ENCODE peak calls at places on chromosomes 12 and 14, in nine cellular contexts. One of them, this sample, is unnamed.

GRCh38 chr14:32934891-32935633 is 3.6 kb upstream of the NPAS3 start:
- DNase-seq in CD8-positive, alpha-beta T cell: no peak
- DNase-seq in cardiac muscle cell: peak; percentile 40
- DNase-seq in body of pancreas: no peak
- DNase-seq in BE2C: no peak
- DNase-seq in MM.1S: no peak
- DNase-seq in pancreas: no peak
- DNase-seq in uterus: peak; percentile 20
- DNase-seq in tibial nerve: no peak
- DNase-seq in this sample: no peak

GRCh38 chr12:121295746-121296617 is 527 bp downstream of the CAMKK2 start:
- DNase-seq in tibial nerve: no peak
- DNase-seq in CD8-positive, alpha-beta T cell: no peak
- DNase-seq in BE2C: no peak
- DNase-seq in uterus: no peak
- DNase-seq in cardiac muscle cell: peak; percentile 21
- DNase-seq in body of pancreas: peak; percentile 48
- DNase-seq in MM.1S: peak; percentile 6
- DNase-seq in pancreas: peak; percentile 63
- DNase-seq in this sample: no peak

GRCh38 chr14:68449565-68450295 is 343.1 kb downstream of the ZFP36L1 start:
- DNase-seq in CD8-positive, alpha-beta T cell: no peak
- DNase-seq in cardiac muscle cell: no peak
- DNase-seq in body of pancreas: no peak
- DNase-seq in uterus: no peak
- DNase-seq in pancreas: no peak
- DNase-seq in BE2C: no peak
- DNase-seq in MM.1S: no peak
- DNase-seq in tibial nerve: no peak
- DNase-seq in this sample: no peak

GRCh38 chr14:105398726-105399440 is 545 bp downstream of the TEX22 start:
- DNase-seq in pancreas: peak; percentile 36
- DNase-seq in BE2C: peak; percentile 80
- DNase-seq in CD8-positive, alpha-beta T cell: no peak
- DNase-seq in MM.1S: no peak
- DNase-seq in cardiac muscle cell: peak; percentile 54
- DNase-seq in body of pancreas: no peak
- DNase-seq in uterus: no peak
- DNase-seq in tibial nerve: no peak
- DNase-seq in this sample: no peak

GRCh38 chr12:88266851-88267360 is 124.8 kb downstream of the TMTC3 start:
- DNase-seq in cardiac muscle cell: no peak
- DNase-seq in CD8-positive, alpha-beta T cell: no peak
- DNase-seq in MM.1S: no peak
- DNase-seq in BE2C: no peak
- DNase-seq in body of pancreas: no peak
- DNase-seq in uterus: no peak
- DNase-seq in tibial nerve: no peak
- DNase-seq in pancreas: no peak
- DNase-seq in this sample: no peak

GRCh38 chr12:89051065-89051677 is 301.1 kb downstream of the DUSP6 start:
- DNase-seq in pancreas: no peak
- DNase-seq in uterus: no peak
- DNase-seq in cardiac muscle cell: peak; percentile 71
- DNase-seq in BE2C: peak; percentile 19
- DNase-seq in body of pancreas: peak; percentile 14
- DNase-seq in CD8-positive, alpha-beta T cell: no peak
- DNase-seq in MM.1S: peak; percentile 64
- DNase-seq in tibial nerve: peak; percentile 78
- DNase-seq in this sample: peak; percentile 24

GRCh38 chr12:105839629-105840127 is 299.1 kb downstream of the NUAK1 start:
- DNase-seq in pancreas: no peak
- DNase-seq in cardiac muscle cell: no peak
- DNase-seq in CD8-positive, alpha-beta T cell: no peak
- DNase-seq in MM.1S: no peak
- DNase-seq in BE2C: no peak
- DNase-seq in body of pancreas: no peak
- DNase-seq in uterus: no peak
- DNase-seq in tibial nerve: no peak
- DNase-seq in this sample: no peak

GRCh38 chr12:65779946-65780345 is 44.3 kb upstream of the HMGA2 start:
- DNase-seq in body of pancreas: no peak
- DNase-seq in BE2C: no peak
- DNase-seq in MM.1S: no peak
- DNase-seq in uterus: no peak
- DNase-seq in tibial nerve: no peak
- DNase-seq in CD8-positive, alpha-beta T cell: no peak
- DNase-seq in cardiac muscle cell: no peak
- DNase-seq in pancreas: no peak
- DNase-seq in this sample: no peak

GRCh38 chr14:89388853-89389252 is 28.2 kb downstream of the FOXN3 start:
- DNase-seq in MM.1S: no peak
- DNase-seq in cardiac muscle cell: no peak
- DNase-seq in BE2C: no peak
- DNase-seq in body of pancreas: no peak
- DNase-seq in CD8-positive, alpha-beta T cell: no peak
- DNase-seq in pancreas: no peak
- DNase-seq in tibial nerve: no peak
- DNase-seq in uterus: no peak
- DNase-seq in this sample: no peak

GRCh38 chr12:9943244-9943643 is 11.1 kb upstream of the CLEC2A start:
- DNase-seq in pancreas: no peak
- DNase-seq in CD8-positive, alpha-beta T cell: no peak
- DNase-seq in tibial nerve: no peak
- DNase-seq in MM.1S: no peak
- DNase-seq in uterus: no peak
- DNase-seq in BE2C: no peak
- DNase-seq in cardiac muscle cell: no peak
- DNase-seq in body of pancreas: no peak
- DNase-seq in this sample: no peak

GRCh38 chr12:25957898-25958253 is 606 bp upstream of the RASSF8 start:
- DNase-seq in cardiac muscle cell: no peak
- DNase-seq in body of pancreas: no peak
- DNase-seq in uterus: peak; percentile 42
- DNase-seq in tibial nerve: peak; percentile 32
- DNase-seq in MM.1S: peak; percentile 15
- DNase-seq in BE2C: no peak
- DNase-seq in pancreas: no peak
- DNase-seq in CD8-positive, alpha-beta T cell: no peak
- DNase-seq in this sample: no peak

GRCh38 chr12:51591020-51591901 is at the start of gene SCN8A:
- DNase-seq in MM.1S: peak; percentile 37
- DNase-seq in tibial nerve: no peak
- DNase-seq in body of pancreas: peak; percentile 31
- DNase-seq in CD8-positive, alpha-beta T cell: no peak
- DNase-seq in pancreas: peak; percentile 51
- DNase-seq in cardiac muscle cell: peak; percentile 86
- DNase-seq in uterus: no peak
- DNase-seq in BE2C: peak; percentile 92
- DNase-seq in this sample: peak; percentile 56

GRCh38 chr14:90760591-90761316 is 55.5 kb downstream of the TTC7B start:
- DNase-seq in uterus: no peak
- DNase-seq in tibial nerve: no peak
- DNase-seq in body of pancreas: no peak
- DNase-seq in BE2C: peak; percentile 43
- DNase-seq in MM.1S: no peak
- DNase-seq in cardiac muscle cell: peak; percentile 42
- DNase-seq in CD8-positive, alpha-beta T cell: no peak
- DNase-seq in pancreas: no peak
- DNase-seq in this sample: no peak

GRCh38 chr14:85590784-85591183 is 60.8 kb downstream of the FLRT2 start:
- DNase-seq in MM.1S: no peak
- DNase-seq in CD8-positive, alpha-beta T cell: no peak
- DNase-seq in body of pancreas: no peak
- DNase-seq in tibial nerve: no peak
- DNase-seq in pancreas: no peak
- DNase-seq in cardiac muscle cell: no peak
- DNase-seq in BE2C: no peak
- DNase-seq in uterus: no peak
- DNase-seq in this sample: no peak

GRCh38 chr14:102917469-102918211 is 4.8 kb upstream of the AMN start:
- DNase-seq in cardiac muscle cell: peak; percentile 75
- DNase-seq in CD8-positive, alpha-beta T cell: peak; percentile 46
- DNase-seq in body of pancreas: peak; percentile 42
- DNase-seq in uterus: no peak
- DNase-seq in pancreas: no peak
- DNase-seq in BE2C: peak; percentile 83
- DNase-seq in tibial nerve: peak; percentile 55
- DNase-seq in MM.1S: peak; percentile 13
- DNase-seq in this sample: peak; percentile 71

GRCh38 chr12:59452259-59452658 is 143.6 kb upstream of the SLC16A7 start:
- DNase-seq in pancreas: no peak
- DNase-seq in CD8-positive, alpha-beta T cell: no peak
- DNase-seq in cardiac muscle cell: no peak
- DNase-seq in body of pancreas: no peak
- DNase-seq in uterus: no peak
- DNase-seq in MM.1S: no peak
- DNase-seq in BE2C: no peak
- DNase-seq in tibial nerve: no peak
- DNase-seq in this sample: no peak

GRCh38 chr12:13405961-13406703 is 209.6 kb downstream of the EMP1 start:
- DNase-seq in body of pancreas: no peak
- DNase-seq in BE2C: no peak
- DNase-seq in CD8-positive, alpha-beta T cell: no peak
- DNase-seq in MM.1S: no peak
- DNase-seq in uterus: no peak
- DNase-seq in pancreas: no peak
- DNase-seq in cardiac muscle cell: no peak
- DNase-seq in tibial nerve: no peak
- DNase-seq in this sample: no peak
- TF ChIP-seq CTCF in body of pancreas: no peak
- TF ChIP-seq CTCF in BE2C: peak; percentile 12
- TF ChIP-seq CTCF in CD8-positive, alpha-beta T cell: no peak
- TF ChIP-seq CTCF in MM.1S: no peak
- TF ChIP-seq CTCF in uterus: no peak
- TF ChIP-seq CTCF in pancreas: no peak
- TF ChIP-seq CTCF in cardiac muscle cell: no peak
- TF ChIP-seq CTCF in tibial nerve: no peak
- TF ChIP-seq CTCF in this sample: no peak

DNA sequence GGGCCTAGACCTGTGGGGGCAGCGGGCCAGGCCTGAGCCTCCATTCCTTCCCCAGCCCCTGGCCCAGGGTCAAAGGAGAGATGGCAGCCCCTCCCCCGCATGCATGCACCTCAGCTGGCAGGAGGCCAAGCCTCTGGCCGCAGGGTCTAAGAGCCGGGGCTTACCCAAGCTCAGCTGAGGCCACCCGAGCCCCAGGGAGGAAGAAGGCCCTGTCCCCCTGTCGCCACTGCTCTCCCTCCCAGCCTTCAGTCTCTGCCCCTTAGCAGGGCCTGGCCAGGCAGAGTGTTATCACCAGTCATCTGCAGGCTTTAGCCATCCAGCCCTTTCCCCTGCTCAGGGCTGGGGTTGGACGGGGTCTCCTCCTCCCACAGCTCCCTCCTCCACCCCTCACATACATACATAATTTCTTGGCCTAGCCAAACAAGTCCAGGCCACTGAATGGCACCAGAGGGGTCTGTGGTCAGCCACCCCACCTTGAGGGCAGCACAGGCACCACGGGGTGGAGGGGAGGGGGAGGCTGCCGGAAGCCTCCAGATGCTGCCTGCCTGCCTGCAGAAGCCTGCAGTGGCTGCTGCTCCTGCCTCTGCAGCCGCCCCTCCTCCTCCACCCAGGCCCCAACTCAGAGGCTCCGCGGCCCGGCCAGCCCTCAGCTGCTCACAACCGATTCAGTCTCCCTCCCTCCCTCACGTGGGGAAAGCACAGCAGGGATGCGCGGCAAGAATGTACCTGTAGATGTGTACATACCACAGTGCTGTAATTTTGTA is 22.8 kb downstream of the RAB35 start:
- DNase-seq in body of pancreas: no peak
- DNase-seq in BE2C: peak; percentile 92
- DNase-seq in uterus: no peak
- DNase-seq in MM.1S: no peak
- DNase-seq in CD8-positive, alpha-beta T cell: no peak
- DNase-seq in tibial nerve: no peak
- DNase-seq in pancreas: peak; percentile 55
- DNase-seq in cardiac muscle cell: peak; percentile 79
- DNase-seq in this sample: no peak
- H3K36me3 ChIP-seq in body of pancreas: peaks cover 16% of the 10 kb centered on the region
- H3K36me3 ChIP-seq in BE2C: peaks cover 34% of the 10 kb centered on the region
- H3K36me3 ChIP-seq in uterus: no peaks in the 10 kb centered on the region
- H3K36me3 ChIP-seq in MM.1S: no peaks in the 10 kb centered on the region
- H3K36me3 ChIP-seq in CD8-positive, alpha-beta T cell: peaks cover 24% of the 10 kb centered on the region
- H3K36me3 ChIP-seq in tibial nerve: peaks cover 10% of the 10 kb centered on the region
- H3K36me3 ChIP-seq in pancreas: peaks cover 22% of the 10 kb centered on the region
- H3K36me3 ChIP-seq in cardiac muscle cell: peaks cover 9% of the 10 kb centered on the region
- H3K36me3 ChIP-seq in this sample: peaks cover 39% of the 10 kb centered on the region

GRCh38 chr14:97625512-97625911 is 828.3 kb downstream of the VRK1 start:
- DNase-seq in CD8-positive, alpha-beta T cell: no peak
- DNase-seq in uterus: no peak
- DNase-seq in cardiac muscle cell: no peak
- DNase-seq in tibial nerve: no peak
- DNase-seq in BE2C: no peak
- DNase-seq in pancreas: no peak
- DNase-seq in body of pancreas: no peak
- DNase-seq in MM.1S: no peak
- DNase-seq in this sample: no peak
- H3K4me3 ChIP-seq in CD8-positive, alpha-beta T cell: no peak overlapping the region
- H3K4me3 ChIP-seq in uterus: no peak overlapping the region
- H3K4me3 ChIP-seq in cardiac muscle cell: no peak overlapping the region
- H3K4me3 ChIP-seq in tibial nerve: no peak overlapping the region
- H3K4me3 ChIP-seq in BE2C: no peak overlapping the region
- H3K4me3 ChIP-seq in pancreas: no peak overlapping the region
- H3K4me3 ChIP-seq in body of pancreas: no peak overlapping the region
- H3K4me3 ChIP-seq in MM.1S: no peak overlapping the region
- H3K4me3 ChIP-seq in this sample: no peak overlapping the region

GRCh38 chr14:45038256-45038655 is 45.7 kb upstream of the PRPF39 start:
- DNase-seq in cardiac muscle cell: no peak
- DNase-seq in pancreas: no peak
- DNase-seq in CD8-positive, alpha-beta T cell: no peak
- DNase-seq in BE2C: no peak
- DNase-seq in uterus: no peak
- DNase-seq in MM.1S: no peak
- DNase-seq in tibial nerve: no peak
- DNase-seq in body of pancreas: no peak
- DNase-seq in this sample: no peak
- TF ChIP-seq CTCF in cardiac muscle cell: no peak
- TF ChIP-seq CTCF in pancreas: no peak
- TF ChIP-seq CTCF in CD8-positive, alpha-beta T cell: no peak
- TF ChIP-seq CTCF in BE2C: no peak
- TF ChIP-seq CTCF in uterus: no peak
- TF ChIP-seq CTCF in MM.1S: no peak
- TF ChIP-seq CTCF in tibial nerve: no peak
- TF ChIP-seq CTCF in body of pancreas: no peak
- TF ChIP-seq CTCF in this sample: no peak

This sample was measured in GM06990.